ENCODE peak calls at places on chromosomes 13 and 19, in eight cellular contexts. One of them, this sample, is unnamed.

GRCh38 chr13:103282571-103283450 is 216.6 kb upstream of the SLC10A2 start:
- DNase-seq in iPS DF 6.9: no peak
- DNase-seq in CD4-positive, alpha-beta T cell: no peak
- DNase-seq in fibroblast of lung: peak
- DNase-seq in tibial nerve: no peak
- DNase-seq in hepatocyte: peak
- DNase-seq in GM23248: peak
- DNase-seq in right lobe of liver: no peak
- DNase-seq in this sample: no peak

GRCh38 chr19:29287061-29287460 is 74.1 kb upstream of the UQCRFS1 start:
- DNase-seq in hepatocyte: no peak
- DNase-seq in tibial nerve: no peak
- DNase-seq in right lobe of liver: no peak
- DNase-seq in fibroblast of lung: no peak
- DNase-seq in iPS DF 6.9: no peak
- DNase-seq in GM23248: no peak
- DNase-seq in CD4-positive, alpha-beta T cell: no peak
- DNase-seq in this sample: no peak

GRCh38 chr19:41395355-41395754 is 1.8 kb downstream of the EXOSC5 start:
- DNase-seq in hepatocyte: no peak
- DNase-seq in fibroblast of lung: no peak
- DNase-seq in CD4-positive, alpha-beta T cell: no peak
- DNase-seq in GM23248: no peak
- DNase-seq in tibial nerve: no peak
- DNase-seq in right lobe of liver: no peak
- DNase-seq in iPS DF 6.9: no peak
- DNase-seq in this sample: no peak

GRCh38 chr13:44293908-44294735 is 79.5 kb upstream of the SERP2 start:
- DNase-seq in CD4-positive, alpha-beta T cell: no peak
- DNase-seq in GM23248: peak
- DNase-seq in tibial nerve: no peak
- DNase-seq in iPS DF 6.9: no peak
- DNase-seq in right lobe of liver: no peak
- DNase-seq in fibroblast of lung: peak
- DNase-seq in hepatocyte: no peak
- DNase-seq in this sample: no peak

GRCh38 chr13:79056706-79057105 is 349.3 kb downstream of the RBM26 start:
- DNase-seq in fibroblast of lung: no peak
- DNase-seq in right lobe of liver: no peak
- DNase-seq in iPS DF 6.9: no peak
- DNase-seq in tibial nerve: no peak
- DNase-seq in GM23248: no peak
- DNase-seq in hepatocyte: no peak
- DNase-seq in CD4-positive, alpha-beta T cell: no peak
- DNase-seq in this sample: no peak

GRCh38 chr19:611506-611869 is 21.8 kb downstream of the HCN2 start:
- DNase-seq in right lobe of liver: no peak
- DNase-seq in iPS DF 6.9: no peak
- DNase-seq in fibroblast of lung: peak
- DNase-seq in hepatocyte: no peak
- DNase-seq in tibial nerve: no peak
- DNase-seq in CD4-positive, alpha-beta T cell: no peak
- DNase-seq in GM23248: peak
- DNase-seq in this sample: no peak

GRCh38 chr19:55257461-55258411 is 1.1 kb downstream of the PPP6R1 start:
- DNase-seq in right lobe of liver: no peak
- DNase-seq in hepatocyte: peak
- DNase-seq in CD4-positive, alpha-beta T cell: no peak
- DNase-seq in GM23248: peak
- DNase-seq in tibial nerve: no peak
- DNase-seq in iPS DF 6.9: no peak
- DNase-seq in fibroblast of lung: no peak
- DNase-seq in this sample: no peak

GRCh38 chr19:7597689-7598088 is 2.0 kb downstream of the CAMSAP3 start:
- DNase-seq in CD4-positive, alpha-beta T cell: no peak
- DNase-seq in tibial nerve: no peak
- DNase-seq in right lobe of liver: no peak
- DNase-seq in iPS DF 6.9: no peak
- DNase-seq in fibroblast of lung: no peak
- DNase-seq in hepatocyte: peak
- DNase-seq in GM23248: peak
- DNase-seq in this sample: no peak

GRCh38 chr13:59687028-59687427 is 476.7 kb downstream of the DIAPH3 start:
- DNase-seq in fibroblast of lung: no peak
- DNase-seq in right lobe of liver: no peak
- DNase-seq in iPS DF 6.9: no peak
- DNase-seq in CD4-positive, alpha-beta T cell: no peak
- DNase-seq in hepatocyte: no peak
- DNase-seq in tibial nerve: no peak
- DNase-seq in GM23248: no peak
- DNase-seq in this sample: no peak

GRCh38 chr13:52845766-52846566 is 2.5 kb downstream of the PCDH8 start:
- DNase-seq in hepatocyte: peak
- DNase-seq in tibial nerve: no peak
- DNase-seq in iPS DF 6.9: no peak
- DNase-seq in fibroblast of lung: peak
- DNase-seq in CD4-positive, alpha-beta T cell: no peak
- DNase-seq in right lobe of liver: peak
- DNase-seq in GM23248: peak
- DNase-seq in this sample: peak

GRCh38 chr13:26679411-26679810 is 81.2 kb downstream of the GPR12 start:
- DNase-seq in tibial nerve: no peak
- DNase-seq in right lobe of liver: no peak
- DNase-seq in GM23248: peak
- DNase-seq in hepatocyte: no peak
- DNase-seq in fibroblast of lung: peak
- DNase-seq in iPS DF 6.9: no peak
- DNase-seq in CD4-positive, alpha-beta T cell: no peak
- DNase-seq in this sample: no peak

GRCh38 chr19:50702870-50703829 is 16.5 kb downstream of the SHANK1 start:
- DNase-seq in CD4-positive, alpha-beta T cell: no peak
- DNase-seq in hepatocyte: no peak
- DNase-seq in right lobe of liver: no peak
- DNase-seq in fibroblast of lung: no peak
- DNase-seq in tibial nerve: no peak
- DNase-seq in GM23248: peak
- DNase-seq in iPS DF 6.9: no peak
- DNase-seq in this sample: no peak

GRCh38 chr19:35592226-35592625 is 6.3 kb downstream of the PMIS2 start:
- DNase-seq in CD4-positive, alpha-beta T cell: no peak
- DNase-seq in tibial nerve: no peak
- DNase-seq in right lobe of liver: no peak
- DNase-seq in iPS DF 6.9: peak
- DNase-seq in GM23248: peak
- DNase-seq in fibroblast of lung: peak
- DNase-seq in hepatocyte: peak
- DNase-seq in this sample: no peak

DNA sequence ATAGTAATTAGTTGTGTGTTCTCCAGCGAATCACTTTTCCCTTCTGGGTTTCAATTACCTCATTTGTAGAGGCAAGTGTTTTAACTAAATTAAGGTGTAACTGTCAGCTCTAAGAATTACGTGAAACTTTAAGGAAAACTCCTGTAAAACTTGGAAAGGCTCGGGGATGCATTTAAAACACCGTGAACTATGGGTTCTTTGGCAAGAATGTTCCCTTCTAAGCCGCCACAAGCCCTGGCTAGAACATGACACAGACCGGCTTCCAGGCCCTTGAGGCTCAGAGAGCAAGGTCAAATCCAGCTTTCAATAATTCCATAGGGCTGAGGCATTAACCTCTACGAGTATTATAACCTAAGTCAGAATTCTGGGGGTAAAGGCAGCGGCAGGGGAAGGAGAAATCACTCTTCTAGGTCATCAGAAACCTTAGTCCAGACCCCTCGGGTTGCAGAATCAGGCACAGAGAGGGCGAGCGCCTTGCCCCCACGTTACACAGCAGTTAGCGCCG is 662 bp downstream of the VWA8 start:
- DNase-seq in CD4-positive, alpha-beta T cell: no peak
- DNase-seq in GM23248: peak
- DNase-seq in tibial nerve: no peak
- DNase-seq in right lobe of liver: no peak
- DNase-seq in fibroblast of lung: peak
- DNase-seq in iPS DF 6.9: no peak
- DNase-seq in hepatocyte: peak
- DNase-seq in this sample: no peak
- H3K27ac ChIP-seq in CD4-positive, alpha-beta T cell: peak
- H3K27ac ChIP-seq in GM23248: peak
- H3K27ac ChIP-seq in tibial nerve: peak
- H3K27ac ChIP-seq in right lobe of liver: peak
- H3K27ac ChIP-seq in fibroblast of lung: peak
- H3K27ac ChIP-seq in iPS DF 6.9: no peak
- H3K27ac ChIP-seq in hepatocyte: peak
- H3K27ac ChIP-seq in this sample: peak

GRCh38 chr19:15433519-15434069 is 14.8 kb upstream of the AKAP8L start:
- DNase-seq in iPS DF 6.9: no peak
- DNase-seq in CD4-positive, alpha-beta T cell: no peak
- DNase-seq in GM23248: no peak
- DNase-seq in fibroblast of lung: no peak
- DNase-seq in right lobe of liver: no peak
- DNase-seq in tibial nerve: no peak
- DNase-seq in hepatocyte: no peak
- DNase-seq in this sample: no peak

GRCh38 chr19:15432629-15433518 is 14.1 kb upstream of the AKAP8L start:
- DNase-seq in hepatocyte: peak
- DNase-seq in tibial nerve: peak
- DNase-seq in CD4-positive, alpha-beta T cell: peak
- DNase-seq in iPS DF 6.9: peak
- DNase-seq in GM23248: peak
- DNase-seq in right lobe of liver: peak
- DNase-seq in fibroblast of lung: peak
- DNase-seq in this sample: peak

GRCh38 chr19:15430526-15431120 is 11.8 kb upstream of the AKAP8L start:
- DNase-seq in GM23248: peak
- DNase-seq in CD4-positive, alpha-beta T cell: no peak
- DNase-seq in iPS DF 6.9: no peak
- DNase-seq in hepatocyte: no peak
- DNase-seq in fibroblast of lung: no peak
- DNase-seq in tibial nerve: no peak
- DNase-seq in right lobe of liver: no peak
- DNase-seq in this sample: no peak

GRCh38 chr19:15431396-15432017 is 12.7 kb upstream of the AKAP8L start:
- DNase-seq in right lobe of liver: no peak
- DNase-seq in GM23248: no peak
- DNase-seq in hepatocyte: no peak
- DNase-seq in CD4-positive, alpha-beta T cell: no peak
- DNase-seq in iPS DF 6.9: no peak
- DNase-seq in fibroblast of lung: no peak
- DNase-seq in tibial nerve: no peak
- DNase-seq in this sample: no peak

DNA sequence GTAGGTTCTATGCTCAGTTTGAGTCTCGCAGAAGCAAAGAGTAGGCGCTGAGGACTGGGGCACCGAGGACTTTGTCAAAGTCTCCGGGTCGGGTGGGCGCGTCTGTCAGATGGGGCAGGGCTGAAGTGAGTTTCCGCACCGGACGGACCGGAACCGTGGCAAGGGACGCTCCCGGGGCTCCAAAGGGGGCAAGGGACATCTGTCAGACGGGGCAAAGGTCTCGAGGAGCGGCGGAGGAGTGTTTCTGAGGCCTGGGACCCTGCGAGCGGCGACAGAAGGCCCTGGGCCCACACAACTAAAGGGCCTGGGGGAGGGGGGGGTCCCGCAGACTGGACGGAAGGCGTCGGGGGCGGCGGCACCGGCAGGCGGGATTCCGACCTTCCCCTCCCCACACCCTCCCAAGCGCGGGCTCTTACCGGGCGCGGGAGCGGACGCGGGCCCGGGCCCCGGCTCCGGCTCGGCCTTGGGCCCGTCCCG is 13.3 kb upstream of the AKAP8L start:
- DNase-seq in iPS DF 6.9: no peak
- DNase-seq in hepatocyte: no peak
- DNase-seq in GM23248: peak
- DNase-seq in CD4-positive, alpha-beta T cell: no peak
- DNase-seq in right lobe of liver: no peak
- DNase-seq in fibroblast of lung: no peak
- DNase-seq in tibial nerve: no peak
- DNase-seq in this sample: no peak
- H3K27ac ChIP-seq in iPS DF 6.9: no peak
- H3K27ac ChIP-seq in hepatocyte: peak
- H3K27ac ChIP-seq in GM23248: peak
- H3K27ac ChIP-seq in CD4-positive, alpha-beta T cell: no peak
- H3K27ac ChIP-seq in right lobe of liver: peak
- H3K27ac ChIP-seq in fibroblast of lung: peak
- H3K27ac ChIP-seq in tibial nerve: peak
- H3K27ac ChIP-seq in this sample: peak

DNA sequence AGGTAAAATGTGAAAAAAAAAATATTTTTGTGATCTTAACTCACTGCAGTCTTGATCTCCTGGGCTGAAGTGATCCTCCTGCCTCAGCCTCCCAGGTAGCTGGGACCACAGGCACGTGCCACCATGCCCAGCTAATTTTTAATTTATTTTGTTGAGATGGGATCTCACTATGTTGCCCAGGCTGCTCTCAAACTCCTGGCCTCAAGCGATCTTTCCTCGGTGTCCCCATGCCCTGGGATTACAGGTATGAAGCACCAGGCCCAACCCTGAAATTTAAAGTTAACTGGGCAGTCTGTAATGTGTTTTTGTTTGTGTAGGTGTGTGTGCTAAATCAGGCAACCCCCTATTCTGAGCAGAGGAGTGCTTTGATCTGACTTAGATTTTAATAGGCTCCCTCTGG is 3.4 kb upstream of the C5AR1 start:
- DNase-seq in iPS DF 6.9: no peak
- DNase-seq in GM23248: no peak
- DNase-seq in tibial nerve: no peak
- DNase-seq in fibroblast of lung: no peak
- DNase-seq in hepatocyte: no peak
- DNase-seq in right lobe of liver: no peak
- DNase-seq in CD4-positive, alpha-beta T cell: no peak
- DNase-seq in this sample: no peak
- H3K27ac ChIP-seq in iPS DF 6.9: no peak
- H3K27ac ChIP-seq in GM23248: no peak
- H3K27ac ChIP-seq in tibial nerve: no peak
- H3K27ac ChIP-seq in fibroblast of lung: no peak
- H3K27ac ChIP-seq in hepatocyte: no peak
- H3K27ac ChIP-seq in right lobe of liver: no peak
- H3K27ac ChIP-seq in CD4-positive, alpha-beta T cell: no peak
- H3K27ac ChIP-seq in this sample: no peak

GRCh38 chr13:80469105-80469840 is 128.3 kb upstream of the SPRY2 start:
- DNase-seq in fibroblast of lung: no peak
- DNase-seq in CD4-positive, alpha-beta T cell: no peak
- DNase-seq in right lobe of liver: no peak
- DNase-seq in hepatocyte: no peak
- DNase-seq in GM23248: no peak
- DNase-seq in tibial nerve: no peak
- DNase-seq in iPS DF 6.9: no peak
- DNase-seq in this sample: no peak
- H3K27ac ChIP-seq in fibroblast of lung: no peak
- H3K27ac ChIP-seq in CD4-positive, alpha-beta T cell: no peak
- H3K27ac ChIP-seq in right lobe of liver: peak
- H3K27ac ChIP-seq in hepatocyte: peak
- H3K27ac ChIP-seq in GM23248: no peak
- H3K27ac ChIP-seq in tibial nerve: peak
- H3K27ac ChIP-seq in iPS DF 6.9: no peak
- H3K27ac ChIP-seq in this sample: peak

This sample was measured in lower lobe of right lung.